ENCODE peak calls at places on chromosomes 5 and 9, in four cellular contexts. F is astrocyte; U is EL; A is stimulated activated CD4-positive, alpha-beta T cell treated with anti-CD3 and anti-CD28 coated beads, TNF-alpha, amount 100 ng/mL, for 24 hours. I is an unnamed sample.

GRCh38 chr5:123344819-123345426 is 78.3 kb downstream of the CEP120 start:
- DNase-seq in F (peak; percentile 18), U (peak; percentile 31), A (no peak), I (peak; percentile 16)

GRCh38 chr5:93574939-93575241 is 6.1 kb downstream of the NR2F1-AS1 start:
- DNase-seq in F (no peak), U (no peak), A (no peak), I (no peak)

GRCh38 chr9:36102742-36103495 is 33.6 kb upstream of the GLIPR2 start:
- DNase-seq in F (peak; percentile 77), U (peak; percentile 78), A (peak; percentile 89), I (peak; percentile 85)

GRCh38 chr9:112020680-112021596 is 124.3 kb downstream of the UGCG start:
- DNase-seq in F (peak; percentile 73), U (peak; percentile 84), A (no peak), I (no peak)

GRCh38 chr9:5626727-5627634 is 1.9 kb upstream of the RIC1 start:
- DNase-seq in F (peak; percentile 61), U (peak; percentile 70), A (peak; percentile 18), I (peak; percentile 88)

GRCh38 chr9:109453210-109453842 is 44.8 kb downstream of the PTPN3 start:
- DNase-seq in F (peak; percentile 80), U (peak; percentile 83), A (no peak), I (no peak)

GRCh38 chr9:130235558-130236435 is 29.8 kb upstream of the HMCN2 start:
- DNase-seq in F (no peak), U (peak; percentile 57), A (peak; percentile 59), I (peak; percentile 70)

GRCh38 chr5:43874772-43875171 is 271.8 kb downstream of the NNT start:
- DNase-seq in F (no peak), U (peak; percentile 51), A (no peak), I (no peak)

GRCh38 chr9:88477300-88477751 is 57.7 kb upstream of the NXNL2 start:
- DNase-seq in F (peak; percentile 99), U (peak; percentile 99), A (no peak), I (no peak)

GRCh38 chr5:103674321-103674720 is 111.7 kb upstream of the NUDT12 start:
- DNase-seq in F (no peak), U (no peak), A (no peak), I (no peak)

GRCh38 chr5:66170196-66170919 is 26.3 kb downstream of the SREK1 start:
- DNase-seq in F (no peak), U (no peak), A (no peak), I (no peak)

GRCh38 chr9:98807811-98808195 is 333 bp downstream of the GALNT12 start:
- DNase-seq in F (no peak), U (no peak), A (peak; percentile 39), I (peak; percentile 9)

GRCh38 chr9:72882117-72882775 is 70.6 kb downstream of the ALDH1A1 start:
- DNase-seq in F (no peak), U (no peak), A (no peak), I (no peak)

GRCh38 chr5:133814152-133814551 is 154.3 kb downstream of the C5orf15 start:
- DNase-seq in F (no peak), U (no peak), A (no peak), I (no peak)

GRCh38 chr5:172758077-172758835 is 12.7 kb downstream of the DUSP1 start:
- DNase-seq in F (peak; percentile 96), U (peak; percentile 98), A (no peak), I (no peak)

GRCh38 chr5:61401726-61402125 is 69.7 kb downstream of the ZSWIM6 start:
- DNase-seq in F (peak; percentile 85), U (peak; percentile 57), A (no peak), I (peak; percentile 47)

GRCh38 chr9:123311250-123311753 is 42.9 kb upstream of the STRBP start:
- DNase-seq in F (no peak), U (no peak), A (no peak), I (no peak)

GRCh38 chr5:180910735-180911134 is 11.8 kb downstream of the BTNL8 start:
- DNase-seq in F (no peak), U (no peak), A (no peak), I (no peak)

GRCh38 chr9:78118742-78119473 is 87.3 kb upstream of the GNAQ start:
- DNase-seq in F (peak; percentile 73), U (peak; percentile 61), A (no peak), I (no peak)

GRCh38 chr9:133946840-133947486 is 45.2 kb downstream of the VAV2 start:
- DNase-seq in F (no peak), U (no peak), A (no peak), I (no peak)

I was measured in RPMI8226.